ENCODE peak calls at places on chromosomes 1 and 21, in four cellular contexts. U is HepG2, Z is GM12878, C is H1. D is an unnamed sample.

GRCh38 chr1:35683012-35683411 is 35.7 kb downstream of the C1orf216 start:
- DNase-seq in U (no peak), C (no peak), Z (peak), D (no peak)

GRCh38 chr1:106889054-106889453 is 167.4 kb upstream of the PRMT6 start:
- DNase-seq in Z (no peak), C (no peak), U (no peak), D (peak)

GRCh38 chr1:81509619-81510018 is 291.1 kb upstream of the ADGRL2 start:
- DNase-seq in Z (no peak), U (no peak), C (no peak), D (peak)

GRCh38 chr1:220217383-220217988 is 54.8 kb downstream of the RAB3GAP2 start:
- DNase-seq in Z (no peak), C (no peak), U (peak), D (no peak)

GRCh38 chr1:50265790-50266314 is 157.1 kb downstream of the ELAVL4 start:
- DNase-seq in U (no peak), Z (no peak), C (no peak), D (no peak)

GRCh38 chr1:1826356-1827088 is 48.3 kb upstream of the NADK start:
- DNase-seq in Z (no peak), C (no peak), U (no peak), D (no peak)

GRCh38 chr1:203286161-203286984 is 18.9 kb upstream of the BTG2 start:
- DNase-seq in C (no peak), U (no peak), Z (no peak), D (no peak)

GRCh38 chr1:248714248-248714647 is 11.7 kb upstream of the OR14I1 start:
- DNase-seq in U (no peak), C (no peak), Z (no peak), D (no peak)

GRCh38 chr1:147264158-147264768 is 21.8 kb downstream of the CHD1L start:
- DNase-seq in C (no peak), Z (no peak), U (no peak), D (no peak)

GRCh38 chr1:201714542-201715276 is 114.2 kb upstream of the IPO9 start:
- DNase-seq in C (no peak), U (no peak), Z (no peak), D (no peak)

GRCh38 chr1:220198186-220199005 is 73.9 kb downstream of the RAB3GAP2 start:
- DNase-seq in C (no peak), Z (no peak), U (no peak), D (no peak)

GRCh38 chr1:232038704-232039103 is 412.1 kb downstream of the DISC1 start:
- DNase-seq in U (no peak), C (no peak), Z (no peak), D (no peak)

GRCh38 chr1:235648407-235648907 is 1.1 kb downstream of the GNG4 start:
- DNase-seq in Z (no peak), U (no peak), C (no peak), D (no peak)

GRCh38 chr1:32101233-32101681 is 6.6 kb upstream of the KPNA6 start:
- DNase-seq in Z (no peak), U (no peak), C (no peak), D (no peak)
- H3K4me3 ChIP-seq in Z (no peak), U (no peak), C (no peak), D (no peak)

GRCh38 chr21:29670228-29670627 is 269.6 kb downstream of the GRIK1 start:
- DNase-seq in C (no peak), Z (no peak), U (no peak), D (no peak)

GRCh38 chr21:29673096-29673610 is 266.6 kb downstream of the GRIK1 start:
- DNase-seq in C (no peak), Z (no peak), U (no peak), D (no peak)

GRCh38 chr21:29664615-29665014 is 275.2 kb downstream of the GRIK1 start:
- DNase-seq in C (no peak), U (no peak), Z (no peak), D (no peak)

GRCh38 chr21:29671728-29672127 is 268.1 kb downstream of the GRIK1 start:
- DNase-seq in C (no peak), U (no peak), Z (no peak), D (no peak)

GRCh38 chr21:29669416-29669815 is 270.4 kb downstream of the GRIK1 start:
- DNase-seq in C (no peak), Z (no peak), U (no peak), D (no peak)
- TF ChIP-seq SUZ12 in C (no peak), Z (no peak), U (no peak), D (no peak)

GRCh38 chr1:24927886-24928630 is 2.0 kb downstream of the RUNX3 start:
- DNase-seq in C (no peak), Z (no peak), U (no peak), D (no peak)

GRCh38 chr1:24926596-24927249 is 3.4 kb downstream of the RUNX3 start:
- DNase-seq in C (no peak), Z (no peak), U (no peak), D (no peak)

GRCh38 chr1:24928631-24929090 is 1.4 kb downstream of the RUNX3 start:
- DNase-seq in Z (no peak), U (no peak), C (peak), D (no peak)

GRCh38 chr1:24925963-24926362 is 4.1 kb downstream of the RUNX3 start:
- DNase-seq in C (no peak), U (no peak), Z (no peak), D (no peak)

GRCh38 chr1:24927473-24927872 is 2.6 kb downstream of the RUNX3 start:
- DNase-seq in U (no peak), Z (no peak), C (no peak), D (no peak)
- H3K9ac ChIP-seq in U (no peak), Z (peak), C (no peak), D (no peak)

DNA sequence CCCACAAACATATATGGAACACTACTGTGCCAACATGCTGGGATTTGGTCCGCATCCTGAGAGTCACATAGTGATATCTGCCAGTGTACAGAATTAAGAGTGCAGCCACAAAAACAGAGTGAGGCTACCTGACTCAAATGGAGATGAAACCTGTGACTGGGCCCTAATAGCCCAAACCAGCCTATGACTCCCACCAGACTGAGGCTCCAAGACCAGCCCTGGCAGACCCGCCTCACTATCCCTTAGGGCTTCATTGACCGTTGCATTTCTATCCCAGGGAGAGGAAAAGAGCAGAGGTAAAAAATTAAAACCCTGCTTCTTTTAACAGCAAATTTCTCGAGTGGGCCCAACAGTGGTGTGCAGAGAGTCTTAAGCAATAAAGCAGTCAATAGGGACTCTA is 155.7 kb downstream of the BARHL2 start:
- DNase-seq in C (peak), Z (no peak), U (no peak), D (no peak)
- H3K4me3 ChIP-seq in C (peak), Z (no peak), U (no peak), D (no peak)